ENCODE peak calls at places on chromosomes 1 and 21, in nine cellular contexts. P is AG08396, C is hepatocyte, N is T-cell, A is dermis blood vessel endothelial cell, K is ELF-1, L is stomach, D is ACHN, O is cardiac muscle cell. E is an unnamed sample.

GRCh38 chr21:45333583-45334121 is 46.0 kb upstream of the POFUT2 start:
- DNase-seq in P (no peak), A (no peak), K (peak; percentile 70), C (no peak), O (no peak), D (no peak), L (no peak), N (no peak), E (no peak)

GRCh38 chr1:45304311-45305081 is 22.2 kb upstream of the HPDL start:
- DNase-seq in C (peak; percentile 15), P (no peak), N (no peak), K (no peak), L (peak; percentile 47), O (peak; percentile 18), A (no peak), D (no peak), E (no peak)

GRCh38 chr1:77970192-77970591 is 8.7 kb downstream of the FUBP1 start:
- DNase-seq in A (no peak), O (no peak), N (no peak), L (no peak), P (no peak), K (no peak), D (no peak), C (no peak), E (no peak)

GRCh38 chr1:12132078-12132477 is 34.7 kb upstream of the TNFRSF1B start:
- DNase-seq in C (no peak), N (no peak), O (no peak), A (no peak), P (peak; percentile 45), K (peak; percentile 37), L (no peak), D (no peak), E (no peak)

GRCh38 chr1:114024049-114024448 is 44.8 kb downstream of the OLFML3 start:
- DNase-seq in C (peak; percentile 43), P (no peak), L (no peak), D (no peak), A (no peak), N (no peak), K (peak; percentile 74), O (peak; percentile 11), E (no peak)

GRCh38 chr21:40074198-40074597 is 207.0 kb downstream of the PCP4 start:
- DNase-seq in N (no peak), A (no peak), L (no peak), K (no peak), O (no peak), C (no peak), P (no peak), D (no peak), E (no peak)

GRCh38 chr1:154960446-154961136 is 991 bp downstream of the PYGO2 start:
- DNase-seq in P (no peak), K (no peak), N (no peak), D (no peak), C (no peak), O (no peak), A (peak; percentile 20), L (no peak), E (no peak)

GRCh38 chr1:110056776-110057175 is 13.7 kb downstream of the ALX3 start:
- DNase-seq in A (no peak), C (no peak), N (no peak), L (no peak), D (no peak), O (peak; percentile 13), P (peak; percentile 78), K (no peak), E (peak; percentile 44)

GRCh38 chr1:59691261-59691660 is 123.5 kb upstream of the HOOK1 start:
- DNase-seq in L (no peak), D (no peak), A (no peak), K (no peak), O (peak; percentile 38), P (no peak), N (no peak), C (no peak), E (no peak)

GRCh38 chr21:42839271-42840231 is 39.8 kb downstream of the WDR4 start:
- DNase-seq in K (no peak), O (no peak), N (no peak), L (peak; percentile 22), D (no peak), P (no peak), C (no peak), A (no peak), E (no peak)

GRCh38 chr1:234212764-234213406 is 160.4 kb upstream of the COA6 start:
- DNase-seq in C (peak; percentile 56), P (peak; percentile 6), O (peak; percentile 29), A (peak; percentile 37), D (peak; percentile 66), L (no peak), K (peak; percentile 62), N (peak; percentile 45), E (no peak)

GRCh38 chr1:15680614-15681345 is 3.3 kb upstream of the PLEKHM2 start:
- DNase-seq in O (peak; percentile 86), L (peak; percentile 20), C (peak; percentile 45), D (peak; percentile 61), K (peak; percentile 35), A (no peak), N (no peak), P (peak; percentile 87), E (peak; percentile 54)

GRCh38 chr1:85259866-85260345 is 444 bp upstream of the C1orf52 start:
- DNase-seq in N (no peak), O (peak; percentile 86), K (no peak), D (no peak), L (no peak), C (no peak), P (peak; percentile 23), A (peak; percentile 84), E (no peak)

GRCh38 chr1:21175670-21176581 is 771 bp downstream of the EIF4G3 start:
- DNase-seq in P (peak; percentile 47), O (peak; percentile 41), L (peak; percentile 37), N (peak; percentile 47), A (peak; percentile 41), D (no peak), C (peak; percentile 50), K (peak; percentile 39), E (no peak)

GRCh38 chr21:45993210-45994085 is 11.9 kb downstream of the COL6A1 start:
- DNase-seq in L (no peak), K (no peak), P (no peak), N (no peak), C (no peak), A (no peak), D (no peak), O (no peak), E (no peak)

GRCh38 chr1:46394108-46394871 is at the start of gene FAAH:
- DNase-seq in K (peak; percentile 76), L (peak; percentile 80), A (peak; percentile 43), D (no peak), O (peak; percentile 51), C (peak; percentile 89), N (peak; percentile 44), P (no peak), E (no peak)

GRCh38 chr1:21631944-21632887 is 36.9 kb downstream of the RAP1GAP start:
- DNase-seq in L (peak; percentile 64), K (no peak), P (no peak), D (no peak), C (peak; percentile 79), N (no peak), A (no peak), O (peak; percentile 27), E (no peak)

GRCh38 chr1:243763806-243764205 is 86.2 kb downstream of the AKT3 start:
- DNase-seq in L (no peak), O (no peak), C (no peak), N (no peak), K (no peak), D (no peak), A (no peak), P (no peak), E (no peak)

GRCh38 chr1:155297431-155297830 is 3.8 kb downstream of the PKLR start:
- DNase-seq in K (no peak), C (no peak), O (no peak), N (no peak), D (no peak), P (no peak), A (no peak), L (no peak), E (no peak)

GRCh38 chr1:202010042-202011015 is at the start of gene ELF3:
- DNase-seq in K (peak; percentile 98), L (peak; percentile 95), O (no peak), N (no peak), D (peak; percentile 99), C (peak; percentile 94), A (no peak), P (no peak), E (no peak)

GRCh38 chr1:188590641-188591040 is 1761.9 kb downstream of the PLA2G4A start:
- DNase-seq in L (no peak), P (no peak), D (no peak), N (no peak), O (no peak), A (no peak), K (no peak), C (no peak), E (no peak)

GRCh38 chr1:57848406-57848805 is 424.5 kb upstream of the DAB1 start:
- DNase-seq in O (no peak), N (no peak), P (no peak), A (no peak), C (no peak), D (peak; percentile 3), K (no peak), L (no peak), E (no peak)

GRCh38 chr1:162695687-162696086 is 63.4 kb downstream of the DDR2 start:
- DNase-seq in K (no peak), P (no peak), N (no peak), L (no peak), C (no peak), O (no peak), D (no peak), A (no peak), E (no peak)

GRCh38 chr1:226632922-226633351 is 84.4 kb downstream of the STUM start:
- DNase-seq in P (no peak), L (no peak), K (no peak), N (no peak), A (no peak), D (no peak), C (no peak), O (no peak), E (no peak)

GRCh38 chr1:74161494-74161893 is 36.5 kb downstream of the LRRIQ3 start:
- DNase-seq in P (peak; percentile 22), D (no peak), K (no peak), L (no peak), O (no peak), C (no peak), N (no peak), A (no peak), E (no peak)

GRCh38 chr21:45590726-45591618 is 48.7 kb upstream of the SLC19A1 start:
- DNase-seq in K (peak; percentile 28), P (no peak), D (no peak), O (peak; percentile 29), L (no peak), N (peak; percentile 50), C (no peak), A (no peak), E (no peak)

GRCh38 chr1:234955107-234955731 is 173.4 kb downstream of the TOMM20 start:
- DNase-seq in K (peak; percentile 51), L (peak; percentile 60), N (no peak), A (no peak), C (peak; percentile 75), D (no peak), O (peak; percentile 81), P (no peak), E (no peak)

GRCh38 chr1:15950302-15950701 is 25.6 kb downstream of the ZBTB17 start:
- DNase-seq in L (no peak), N (no peak), C (no peak), P (no peak), O (no peak), A (no peak), K (no peak), D (no peak), E (no peak)

GRCh38 chr1:30779294-30780071 is 21.9 kb upstream of the LAPTM5 start:
- DNase-seq in P (peak; percentile 81), A (peak; percentile 84), O (peak; percentile 79), D (peak; percentile 66), C (peak; percentile 87), K (peak; percentile 96), N (peak; percentile 84), L (peak; percentile 89), E (peak; percentile 75)

GRCh38 chr1:51044834-51045233 is 57.2 kb upstream of the C1orf185 start:
- DNase-seq in C (no peak), L (no peak), O (peak; percentile 31), N (no peak), K (no peak), P (no peak), D (peak; percentile 32), A (peak; percentile 33), E (no peak)

GRCh38 chr21:38824124-38824822 is 18.5 kb downstream of the ETS2 start:
- DNase-seq in P (peak; percentile 56), C (no peak), D (no peak), L (no peak), O (no peak), K (no peak), A (peak; percentile 8), N (no peak), E (no peak)

E was measured in H54.